ENCODE peak calls at places on chromosomes 16 and 17, in eight cellular contexts. U, V, Y, G, K, F, J and W are unnamed samples.

GRCh38 chr16:25546781-25547180 is 145.0 kb upstream of the HS3ST4 start:
- DNase-seq in U (no peak), V (no peak), Y (no peak), G (no peak), K (no peak), F (no peak), J (no peak), W (no peak)

GRCh38 chr16:1884155-1884760 is 12.3 kb upstream of the MEIOB start:
- DNase-seq in U (peak; percentile 27), V (peak; percentile 43), Y (no peak), G (peak; percentile 71), K (no peak), F (no peak), J (no peak), W (peak; percentile 92)

GRCh38 chr16:11333696-11334095 is 11.6 kb upstream of the RMI2 start:
- DNase-seq in U (no peak), V (peak; percentile 62), Y (no peak), G (no peak), K (no peak), F (no peak), J (no peak), W (no peak)

GRCh38 chr16:28981517-28981916 is 3.3 kb upstream of the LAT start:
- DNase-seq in U (peak; percentile 73), V (peak; percentile 36), Y (no peak), G (no peak), K (no peak), F (peak; percentile 72), J (no peak), W (peak; percentile 69)

GRCh38 chr17:41869426-41869825 is 4.2 kb upstream of the KLHL11 start:
- DNase-seq in U (no peak), V (no peak), Y (no peak), G (no peak), K (no peak), F (no peak), J (no peak), W (no peak)

GRCh38 chr16:86681440-86681838 is 103.1 kb downstream of the FOXL1 start:
- DNase-seq in U (no peak), V (no peak), Y (no peak), G (no peak), K (no peak), F (no peak), J (no peak), W (no peak)

GRCh38 chr16:87653234-87653633 is 50.9 kb downstream of the JPH3 start:
- DNase-seq in U (peak; percentile 31), V (peak; percentile 45), Y (no peak), G (no peak), K (no peak), F (no peak), J (no peak), W (peak; percentile 40)

GRCh38 chr17:63911657-63912100 is 621 bp upstream of the CSHL1 start:
- DNase-seq in U (peak; percentile 80), V (peak; percentile 48), Y (no peak), G (no peak), K (peak; percentile 40), F (peak; percentile 75), J (no peak), W (peak; percentile 37)